ENCODE peak calls at places on chromosomes 5 and 9, in seven cellular contexts. One of them, this sample, is unnamed.

GRCh38 chr5:141172381-141173204 is at the start of gene PCDHB7:
- DNase-seq in NCI-H460: peak; percentile 52
- DNase-seq in activated CD4-positive, alpha-beta T cell treated with anti-CD3 and anti-CD28 coated beads, Interleukin-2, amount 50 U/mL, for 1 hour: peak; percentile 14
- DNase-seq in LoVo: peak; percentile 11
- DNase-seq in kidney: no peak
- DNase-seq in BE2C: peak; percentile 57
- DNase-seq in M059J: peak; percentile 68
- DNase-seq in this sample: no peak

GRCh38 chr5:157516626-157517325 is 56.8 kb downstream of the NIPAL4 start:
- DNase-seq in BE2C: no peak
- DNase-seq in M059J: peak; percentile 96
- DNase-seq in activated CD4-positive, alpha-beta T cell treated with anti-CD3 and anti-CD28 coated beads, Interleukin-2, amount 50 U/mL, for 1 hour: no peak
- DNase-seq in NCI-H460: no peak
- DNase-seq in kidney: peak; percentile 78
- DNase-seq in LoVo: no peak
- DNase-seq in this sample: no peak

GRCh38 chr5:88474574-88474973 is 205.9 kb upstream of the TMEM161B start:
- DNase-seq in activated CD4-positive, alpha-beta T cell treated with anti-CD3 and anti-CD28 coated beads, Interleukin-2, amount 50 U/mL, for 1 hour: no peak
- DNase-seq in kidney: no peak
- DNase-seq in M059J: no peak
- DNase-seq in LoVo: no peak
- DNase-seq in BE2C: no peak
- DNase-seq in NCI-H460: no peak
- DNase-seq in this sample: no peak

GRCh38 chr5:142170254-142170953 is 61.8 kb downstream of the NDFIP1 start:
- DNase-seq in M059J: no peak
- DNase-seq in LoVo: no peak
- DNase-seq in kidney: no peak
- DNase-seq in activated CD4-positive, alpha-beta T cell treated with anti-CD3 and anti-CD28 coated beads, Interleukin-2, amount 50 U/mL, for 1 hour: no peak
- DNase-seq in BE2C: peak; percentile 40
- DNase-seq in NCI-H460: no peak
- DNase-seq in this sample: no peak

GRCh38 chr9:121819511-121820231 is 168.2 kb downstream of the DAB2IP start:
- DNase-seq in M059J: peak; percentile 57
- DNase-seq in NCI-H460: no peak
- DNase-seq in LoVo: no peak
- DNase-seq in kidney: no peak
- DNase-seq in activated CD4-positive, alpha-beta T cell treated with anti-CD3 and anti-CD28 coated beads, Interleukin-2, amount 50 U/mL, for 1 hour: no peak
- DNase-seq in BE2C: peak; percentile 63
- DNase-seq in this sample: no peak

GRCh38 chr9:94767331-94768099 is 41.0 kb downstream of the AOPEP start:
- DNase-seq in activated CD4-positive, alpha-beta T cell treated with anti-CD3 and anti-CD28 coated beads, Interleukin-2, amount 50 U/mL, for 1 hour: no peak
- DNase-seq in LoVo: no peak
- DNase-seq in M059J: peak; percentile 88
- DNase-seq in kidney: no peak
- DNase-seq in NCI-H460: no peak
- DNase-seq in BE2C: no peak
- DNase-seq in this sample: no peak

GRCh38 chr5:180284161-180284560 is 7.7 kb downstream of the MAPK9 start:
- DNase-seq in NCI-H460: no peak
- DNase-seq in kidney: no peak
- DNase-seq in BE2C: no peak
- DNase-seq in activated CD4-positive, alpha-beta T cell treated with anti-CD3 and anti-CD28 coated beads, Interleukin-2, amount 50 U/mL, for 1 hour: no peak
- DNase-seq in M059J: no peak
- DNase-seq in LoVo: no peak
- DNase-seq in this sample: no peak

GRCh38 chr9:84823426-84824271 is 154.1 kb downstream of the NTRK2 start:
- DNase-seq in activated CD4-positive, alpha-beta T cell treated with anti-CD3 and anti-CD28 coated beads, Interleukin-2, amount 50 U/mL, for 1 hour: no peak
- DNase-seq in kidney: no peak
- DNase-seq in M059J: no peak
- DNase-seq in NCI-H460: no peak
- DNase-seq in BE2C: no peak
- DNase-seq in LoVo: peak; percentile 41
- DNase-seq in this sample: no peak

This sample was measured in spleen.